ENCODE peak calls at places on chromosomes 13 and 19, in five cellular contexts. U, I, H, D and L are unnamed samples.

GRCh38 chr13:29693297-29693945 is 97.9 kb upstream of the SLC7A1 start:
- DNase-seq in H (no peak), I (no peak), D (no peak), U (no peak), L (no peak)

GRCh38 chr19:2432131-2432848 is 4.9 kb upstream of the TIMM13 start:
- DNase-seq in I (no peak), D (no peak), U (no peak), H (no peak), L (no peak)

GRCh38 chr19:40530091-40530901 is 46.4 kb upstream of the SHKBP1 start:
- DNase-seq in D (no peak), I (no peak), U (no peak), H (no peak), L (peak)

GRCh38 chr13:50686547-50686946 is 156.9 kb downstream of the DLEU7 start:
- DNase-seq in I (no peak), U (no peak), H (no peak), D (no peak), L (no peak)

GRCh38 chr19:3175761-3176714 is 2.5 kb upstream of the S1PR4 start:
- DNase-seq in I (no peak), U (no peak), H (peak), D (no peak), L (no peak)

GRCh38 chr13:50389726-50390125 is 374.5 kb downstream of the KCNRG start:
- DNase-seq in U (no peak), D (no peak), I (no peak), H (no peak), L (no peak)

GRCh38 chr13:30932481-30933333 is at the start of gene TEX26:
- DNase-seq in I (no peak), U (no peak), D (no peak), H (no peak), L (peak)

GRCh38 chr19:29084266-29084665 is 128.7 kb downstream of the UQCRFS1 start:
- DNase-seq in H (no peak), U (no peak), D (no peak), I (no peak), L (peak)

GRCh38 chr13:43057653-43058317 is 34.4 kb downstream of the DNAJC15 start:
- DNase-seq in D (no peak), U (no peak), H (peak), I (no peak), L (no peak)

GRCh38 chr13:69580255-69580654 is 527.4 kb upstream of the ATXN8OS start:
- DNase-seq in D (no peak), I (no peak), U (no peak), H (no peak), L (no peak)

GRCh38 chr19:48627211-48627864 is 8.0 kb downstream of the SPHK2 start:
- DNase-seq in U (no peak), I (no peak), H (no peak), D (no peak), L (no peak)